ENCODE peak calls at places on chromosomes 16 and 17, in nine cellular contexts. One of them, this sample, is unnamed.

GRCh38 chr16:53911506-53911905 is 207.6 kb downstream of the FTO start:
- DNase-seq in MM.1S: no peak
- DNase-seq in chondrocyte: no peak
- DNase-seq in fibroblast of mammary gland: peak
- DNase-seq in ovary: no peak
- DNase-seq in GM13976: no peak
- DNase-seq in upper lobe of left lung: no peak
- DNase-seq in lower leg skin: no peak
- DNase-seq in coronary artery: no peak
- DNase-seq in this sample: no peak

GRCh38 chr16:54402873-54403272 is 116.3 kb upstream of the IRX3 start:
- DNase-seq in MM.1S: no peak
- DNase-seq in chondrocyte: no peak
- DNase-seq in fibroblast of mammary gland: no peak
- DNase-seq in ovary: no peak
- DNase-seq in GM13976: no peak
- DNase-seq in upper lobe of left lung: no peak
- DNase-seq in lower leg skin: no peak
- DNase-seq in coronary artery: no peak
- DNase-seq in this sample: no peak

GRCh38 chr16:85168732-85169256 is 56.5 kb upstream of the CIBAR2 start:
- DNase-seq in MM.1S: no peak
- DNase-seq in chondrocyte: no peak
- DNase-seq in fibroblast of mammary gland: peak
- DNase-seq in ovary: peak
- DNase-seq in GM13976: peak
- DNase-seq in upper lobe of left lung: no peak
- DNase-seq in lower leg skin: peak
- DNase-seq in coronary artery: no peak
- DNase-seq in this sample: peak

GRCh38 chr16:17476414-17477259 is 5.9 kb upstream of the XYLT1 start:
- DNase-seq in MM.1S: peak
- DNase-seq in chondrocyte: no peak
- DNase-seq in fibroblast of mammary gland: peak
- DNase-seq in ovary: no peak
- DNase-seq in GM13976: peak
- DNase-seq in upper lobe of left lung: no peak
- DNase-seq in lower leg skin: peak
- DNase-seq in coronary artery: no peak
- DNase-seq in this sample: peak

GRCh38 chr17:45784583-45785372 is 658 bp downstream of the CRHR1 start:
- DNase-seq in MM.1S: no peak
- DNase-seq in chondrocyte: no peak
- DNase-seq in fibroblast of mammary gland: no peak
- DNase-seq in ovary: no peak
- DNase-seq in GM13976: peak
- DNase-seq in upper lobe of left lung: no peak
- DNase-seq in lower leg skin: peak
- DNase-seq in coronary artery: no peak
- DNase-seq in this sample: peak

GRCh38 chr16:88883117-88883895 is 16.8 kb upstream of the PABPN1L start:
- DNase-seq in MM.1S: no peak
- DNase-seq in chondrocyte: no peak
- DNase-seq in fibroblast of mammary gland: no peak
- DNase-seq in ovary: no peak
- DNase-seq in GM13976: no peak
- DNase-seq in upper lobe of left lung: no peak
- DNase-seq in lower leg skin: no peak
- DNase-seq in coronary artery: no peak
- DNase-seq in this sample: no peak

GRCh38 chr17:80558046-80558445 is 13.4 kb downstream of the RPTOR start:
- DNase-seq in MM.1S: no peak
- DNase-seq in chondrocyte: no peak
- DNase-seq in fibroblast of mammary gland: no peak
- DNase-seq in ovary: no peak
- DNase-seq in GM13976: no peak
- DNase-seq in upper lobe of left lung: no peak
- DNase-seq in lower leg skin: no peak
- DNase-seq in coronary artery: no peak
- DNase-seq in this sample: no peak

GRCh38 chr17:75516619-75517276 is 420 bp downstream of the TSEN54 start:
- DNase-seq in MM.1S: peak
- DNase-seq in chondrocyte: no peak
- DNase-seq in fibroblast of mammary gland: no peak
- DNase-seq in ovary: peak
- DNase-seq in GM13976: no peak
- DNase-seq in upper lobe of left lung: no peak
- DNase-seq in lower leg skin: no peak
- DNase-seq in coronary artery: no peak
- DNase-seq in this sample: peak

GRCh38 chr17:76202516-76202915 is 37.8 kb downstream of the RNF157 start:
- DNase-seq in MM.1S: no peak
- DNase-seq in chondrocyte: no peak
- DNase-seq in fibroblast of mammary gland: peak
- DNase-seq in ovary: no peak
- DNase-seq in GM13976: no peak
- DNase-seq in upper lobe of left lung: no peak
- DNase-seq in lower leg skin: no peak
- DNase-seq in coronary artery: no peak
- DNase-seq in this sample: no peak

GRCh38 chr17:78041401-78042179 is 83.1 kb downstream of the TNRC6C start:
- DNase-seq in MM.1S: no peak
- DNase-seq in chondrocyte: no peak
- DNase-seq in fibroblast of mammary gland: no peak
- DNase-seq in ovary: no peak
- DNase-seq in GM13976: no peak
- DNase-seq in upper lobe of left lung: no peak
- DNase-seq in lower leg skin: no peak
- DNase-seq in coronary artery: no peak
- DNase-seq in this sample: no peak

GRCh38 chr16:20799599-20799998 is 6.7 kb downstream of the ERI2 start:
- DNase-seq in MM.1S: peak
- DNase-seq in chondrocyte: no peak
- DNase-seq in fibroblast of mammary gland: peak
- DNase-seq in ovary: no peak
- DNase-seq in GM13976: no peak
- DNase-seq in upper lobe of left lung: no peak
- DNase-seq in lower leg skin: no peak
- DNase-seq in coronary artery: no peak
- DNase-seq in this sample: no peak

GRCh38 chr16:74522160-74522559 is 84.8 kb downstream of the GLG1 start:
- DNase-seq in MM.1S: no peak
- DNase-seq in chondrocyte: no peak
- DNase-seq in fibroblast of mammary gland: no peak
- DNase-seq in ovary: no peak
- DNase-seq in GM13976: no peak
- DNase-seq in upper lobe of left lung: no peak
- DNase-seq in lower leg skin: no peak
- DNase-seq in coronary artery: no peak
- DNase-seq in this sample: no peak

GRCh38 chr17:82892869-82893565 is 53.2 kb upstream of the ZNF750 start:
- DNase-seq in MM.1S: no peak
- DNase-seq in chondrocyte: peak
- DNase-seq in fibroblast of mammary gland: no peak
- DNase-seq in ovary: no peak
- DNase-seq in GM13976: no peak
- DNase-seq in upper lobe of left lung: peak
- DNase-seq in lower leg skin: no peak
- DNase-seq in coronary artery: no peak
- DNase-seq in this sample: no peak

GRCh38 chr16:70754874-70755600 is 45.9 kb downstream of the VAC14 start:
- DNase-seq in MM.1S: no peak
- DNase-seq in chondrocyte: peak
- DNase-seq in fibroblast of mammary gland: no peak
- DNase-seq in ovary: no peak
- DNase-seq in GM13976: no peak
- DNase-seq in upper lobe of left lung: no peak
- DNase-seq in lower leg skin: no peak
- DNase-seq in coronary artery: no peak
- DNase-seq in this sample: no peak
- TF ChIP-seq CTCF in MM.1S: no peak
- TF ChIP-seq CTCF in chondrocyte: no peak
- TF ChIP-seq CTCF in fibroblast of mammary gland: no peak
- TF ChIP-seq CTCF in ovary: no peak
- TF ChIP-seq CTCF in GM13976: no peak
- TF ChIP-seq CTCF in upper lobe of left lung: no peak
- TF ChIP-seq CTCF in lower leg skin: no peak
- TF ChIP-seq CTCF in coronary artery: no peak
- TF ChIP-seq CTCF in this sample: no peak

GRCh38 chr16:48862087-48862532 is 252.1 kb upstream of the N4BP1 start:
- DNase-seq in MM.1S: no peak
- DNase-seq in chondrocyte: no peak
- DNase-seq in fibroblast of mammary gland: peak
- DNase-seq in ovary: no peak
- DNase-seq in GM13976: no peak
- DNase-seq in upper lobe of left lung: no peak
- DNase-seq in lower leg skin: no peak
- DNase-seq in coronary artery: no peak
- DNase-seq in this sample: no peak

GRCh38 chr16:48865511-48865910 is 255.5 kb upstream of the N4BP1 start:
- DNase-seq in MM.1S: no peak
- DNase-seq in chondrocyte: no peak
- DNase-seq in fibroblast of mammary gland: no peak
- DNase-seq in ovary: no peak
- DNase-seq in GM13976: no peak
- DNase-seq in upper lobe of left lung: no peak
- DNase-seq in lower leg skin: no peak
- DNase-seq in coronary artery: no peak
- DNase-seq in this sample: no peak

GRCh38 chr16:48860341-48860740 is 250.4 kb upstream of the N4BP1 start:
- DNase-seq in MM.1S: no peak
- DNase-seq in chondrocyte: no peak
- DNase-seq in fibroblast of mammary gland: peak
- DNase-seq in ovary: no peak
- DNase-seq in GM13976: no peak
- DNase-seq in upper lobe of left lung: no peak
- DNase-seq in lower leg skin: no peak
- DNase-seq in coronary artery: no peak
- DNase-seq in this sample: no peak

DNA sequence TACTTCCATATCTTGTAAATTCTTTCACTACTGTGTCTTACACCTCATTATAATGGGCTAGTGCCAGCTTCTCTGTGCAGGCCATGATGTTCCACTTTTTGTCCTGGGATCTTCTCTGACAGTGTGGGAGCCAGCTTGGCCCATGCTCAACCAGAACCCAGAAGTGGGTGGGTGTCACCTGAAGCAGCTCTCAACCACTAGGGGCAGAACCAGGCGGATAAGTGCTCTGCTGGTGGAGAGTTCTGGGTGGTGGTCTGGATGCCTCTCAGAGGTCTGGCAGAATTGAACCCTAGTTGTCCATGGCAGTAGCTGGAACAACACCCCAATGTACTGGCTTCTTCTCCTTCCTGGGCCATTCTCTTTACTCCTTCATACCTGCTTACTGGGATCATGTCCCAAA is 254.1 kb upstream of the N4BP1 start:
- DNase-seq in MM.1S: no peak
- DNase-seq in chondrocyte: no peak
- DNase-seq in fibroblast of mammary gland: no peak
- DNase-seq in ovary: no peak
- DNase-seq in GM13976: no peak
- DNase-seq in upper lobe of left lung: no peak
- DNase-seq in lower leg skin: no peak
- DNase-seq in coronary artery: no peak
- DNase-seq in this sample: no peak
- TF ChIP-seq CTCF in MM.1S: no peak
- TF ChIP-seq CTCF in chondrocyte: no peak
- TF ChIP-seq CTCF in fibroblast of mammary gland: no peak
- TF ChIP-seq CTCF in ovary: no peak
- TF ChIP-seq CTCF in GM13976: no peak
- TF ChIP-seq CTCF in upper lobe of left lung: no peak
- TF ChIP-seq CTCF in lower leg skin: no peak
- TF ChIP-seq CTCF in coronary artery: no peak
- TF ChIP-seq CTCF in this sample: no peak

DNA sequence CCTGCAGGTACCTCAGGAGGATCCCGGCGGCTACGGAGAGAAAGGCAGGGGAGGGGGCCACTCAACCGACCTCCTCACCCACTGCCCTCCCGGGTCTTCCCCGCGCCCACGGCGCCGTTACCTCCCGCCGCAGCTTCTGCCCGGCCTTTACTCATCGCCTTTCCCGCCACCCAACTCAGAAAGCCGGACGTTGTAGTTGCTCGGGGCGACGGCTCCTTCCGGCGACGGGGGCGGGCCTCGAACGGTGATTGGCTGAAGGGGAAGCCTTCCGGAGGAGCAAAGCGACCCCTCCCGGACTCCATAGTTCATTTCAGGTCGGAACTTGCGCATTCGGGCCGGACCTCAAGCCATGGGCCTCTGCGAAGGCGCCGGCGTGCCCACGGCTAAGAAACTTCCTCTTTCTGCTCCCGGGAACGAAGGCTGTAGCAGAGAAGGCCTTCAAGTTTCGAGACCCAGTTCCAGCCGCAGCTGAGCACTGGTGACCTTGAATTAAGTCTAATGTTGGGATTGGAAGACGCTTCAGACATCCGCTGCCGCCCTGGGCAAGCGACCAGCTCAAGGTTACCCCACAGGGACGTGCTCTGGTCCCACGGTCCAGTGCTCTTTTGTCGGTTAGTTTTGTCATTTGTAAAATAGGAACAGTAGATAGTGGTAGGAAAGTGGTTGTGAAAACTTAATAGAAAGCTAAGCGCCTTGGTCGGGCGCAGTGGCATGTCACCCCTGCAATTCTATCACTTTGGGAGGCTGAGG is at the start of gene PSMC3IP:
- DNase-seq in MM.1S: peak
- DNase-seq in chondrocyte: peak
- DNase-seq in fibroblast of mammary gland: peak
- DNase-seq in ovary: peak
- DNase-seq in GM13976: peak
- DNase-seq in upper lobe of left lung: peak
- DNase-seq in lower leg skin: peak
- DNase-seq in coronary artery: peak
- DNase-seq in this sample: peak
- TF ChIP-seq CTCF in MM.1S: peak
- TF ChIP-seq CTCF in chondrocyte: peak
- TF ChIP-seq CTCF in fibroblast of mammary gland: peak
- TF ChIP-seq CTCF in ovary: peak
- TF ChIP-seq CTCF in GM13976: peak
- TF ChIP-seq CTCF in upper lobe of left lung: peak
- TF ChIP-seq CTCF in lower leg skin: no peak
- TF ChIP-seq CTCF in coronary artery: no peak
- TF ChIP-seq CTCF in this sample: peak

DNA sequence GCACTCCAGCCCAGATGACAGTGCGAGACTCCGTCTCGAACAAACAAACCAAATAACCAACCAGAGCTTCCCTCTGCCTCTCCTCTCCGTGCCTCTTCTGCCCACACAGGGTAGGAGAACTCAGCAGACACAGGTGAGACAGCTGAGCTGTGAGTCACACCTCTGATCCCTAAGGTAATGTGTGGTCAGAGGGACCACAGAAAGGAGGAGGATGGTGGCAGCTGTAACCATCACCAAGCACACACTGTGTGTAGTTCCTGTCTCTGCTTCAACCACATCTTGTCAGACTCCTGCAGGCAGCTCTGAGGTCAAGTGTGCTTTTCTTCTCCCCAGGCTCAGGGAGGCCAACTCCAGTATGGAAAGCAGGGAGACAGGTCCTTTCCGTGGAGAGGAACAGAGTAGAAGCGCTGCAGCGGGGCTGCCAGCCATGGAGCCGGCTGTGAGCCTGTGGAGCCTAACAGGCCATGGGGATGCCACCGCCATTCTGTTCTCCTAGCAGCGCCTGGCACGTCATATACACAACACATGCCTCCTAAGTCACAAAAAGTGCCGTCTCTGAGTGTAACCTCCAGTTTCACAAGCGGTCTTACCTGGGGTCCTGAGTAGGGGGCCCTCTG is 7.1 kb downstream of the NUDT16L1 start:
- DNase-seq in MM.1S: no peak
- DNase-seq in chondrocyte: peak
- DNase-seq in fibroblast of mammary gland: no peak
- DNase-seq in ovary: no peak
- DNase-seq in GM13976: no peak
- DNase-seq in upper lobe of left lung: no peak
- DNase-seq in lower leg skin: no peak
- DNase-seq in coronary artery: no peak
- DNase-seq in this sample: no peak
- TF ChIP-seq CTCF in MM.1S: no peak
- TF ChIP-seq CTCF in chondrocyte: no peak
- TF ChIP-seq CTCF in fibroblast of mammary gland: no peak
- TF ChIP-seq CTCF in ovary: no peak
- TF ChIP-seq CTCF in GM13976: no peak
- TF ChIP-seq CTCF in upper lobe of left lung: no peak
- TF ChIP-seq CTCF in lower leg skin: no peak
- TF ChIP-seq CTCF in coronary artery: no peak
- TF ChIP-seq CTCF in this sample: no peak